ENCODE peak calls at places on chromosomes 13 and 19, in five cellular contexts. R is ovary, M is HFF-Myc, A is gastrocnemius medialis, D is AG10803. L is an unnamed sample.

GRCh38 chr13:83190020-83190419 is 692.3 kb downstream of the SLITRK1 start:
- DNase-seq in R (no peak), M (no peak), D (no peak), A (no peak), L (peak)

GRCh38 chr19:31037311-31037710 is 311.9 kb downstream of the TSHZ3 start:
- DNase-seq in R (peak), D (no peak), M (no peak), A (no peak), L (no peak)

GRCh38 chr19:33640773-33641172 is 19.0 kb downstream of the CHST8 start:
- DNase-seq in R (no peak), D (no peak), A (no peak), M (no peak), L (no peak)

GRCh38 chr19:50922316-50922853 is 11.2 kb upstream of the KLK4 start:
- DNase-seq in M (peak), D (peak), R (peak), A (peak), L (peak)

GRCh38 chr13:87527036-87527435 is 144.1 kb upstream of the SLITRK5 start:
- DNase-seq in M (no peak), D (no peak), A (no peak), R (no peak), L (no peak)

GRCh38 chr13:73138276-73138950 is 79.6 kb downstream of the KLF5 start:
- DNase-seq in M (no peak), A (no peak), D (peak), R (no peak), L (peak)

GRCh38 chr13:58181111-58181510 is 549.6 kb downstream of the PCDH17 start:
- DNase-seq in D (no peak), A (no peak), R (no peak), M (no peak), L (no peak)

GRCh38 chr13:86922936-86923335 is 748.2 kb upstream of the SLITRK5 start:
- DNase-seq in M (no peak), A (no peak), R (no peak), D (no peak), L (no peak)

GRCh38 chr13:33172400-33172799 is 113.2 kb downstream of the STARD13 start:
- DNase-seq in A (peak), R (no peak), M (no peak), D (no peak), L (peak)

GRCh38 chr13:68190826-68191225 is 960.7 kb upstream of the PCDH9 start:
- DNase-seq in D (no peak), A (no peak), M (no peak), R (no peak), L (peak)

GRCh38 chr19:8611890-8612806 is 1.6 kb upstream of the ADAMTS10 start:
- DNase-seq in M (no peak), A (peak), D (peak), R (peak), L (peak)

GRCh38 chr19:1032264-1032867 is 6.0 kb downstream of the CNN2 start:
- DNase-seq in M (no peak), D (no peak), R (no peak), A (no peak), L (no peak)

GRCh38 chr13:99421758-99422555 is 79.3 kb upstream of the TM9SF2 start:
- DNase-seq in A (no peak), R (peak), M (no peak), D (no peak), L (no peak)

GRCh38 chr13:52968074-52968700 is 60.4 kb upstream of the OLFM4 start:
- DNase-seq in M (peak), D (peak), A (peak), R (peak), L (peak)

GRCh38 chr19:13834308-13834790 is 39.1 kb downstream of the ZSWIM4 start:
- DNase-seq in D (peak), R (no peak), A (no peak), M (no peak), L (no peak)

GRCh38 chr13:113774177-113775107 is 15.4 kb downstream of the TMEM255B start:
- DNase-seq in D (peak), A (no peak), M (no peak), R (peak), L (peak)

GRCh38 chr19:32061304-32061703 is 284.1 kb upstream of the ZNF507 start:
- DNase-seq in M (no peak), A (no peak), R (no peak), D (no peak), L (no peak)

GRCh38 chr19:35710784-35711723 is 6.7 kb downstream of the ZBTB32 start:
- DNase-seq in A (no peak), D (no peak), M (no peak), R (no peak), L (no peak)

GRCh38 chr19:16417660-16418596 is 53.8 kb downstream of the EPS15L1 start:
- DNase-seq in A (no peak), R (peak), M (no peak), D (peak), L (peak)

GRCh38 chr19:55597493-55597892 is 1.8 kb downstream of the FIZ1 start:
- DNase-seq in D (no peak), M (no peak), A (no peak), R (peak), L (no peak)

GRCh38 chr13:43514326-43514725 is 272.4 kb downstream of the ENOX1 start:
- DNase-seq in D (no peak), R (no peak), M (no peak), A (no peak), L (no peak)

GRCh38 chr13:113786262-113786841 is 27.3 kb downstream of the TMEM255B start:
- DNase-seq in M (no peak), D (peak), R (no peak), A (no peak), L (peak)

GRCh38 chr13:100300708-100301107 is 211.8 kb downstream of the PCCA start:
- DNase-seq in M (no peak), D (no peak), A (no peak), R (no peak), L (no peak)

GRCh38 chr13:98447881-98448641 is 128.8 kb downstream of the STK24 start:
- DNase-seq in R (peak), M (no peak), D (peak), A (no peak), L (no peak)

GRCh38 chr19:2711937-2712205 is 9.3 kb downstream of the DIRAS1 start:
- DNase-seq in A (no peak), D (no peak), M (no peak), R (no peak), L (no peak)

GRCh38 chr19:45403781-45404556 is 900 bp downstream of the PPP1R13L start:
- DNase-seq in D (peak), A (no peak), R (peak), M (no peak), L (peak)

GRCh38 chr19:38949580-38950367 is 19.0 kb downstream of the MRPS12 start:
- DNase-seq in D (peak), A (peak), R (peak), M (no peak), L (peak)

GRCh38 chr13:96091164-96091931 is 1.4 kb downstream of the HS6ST3 start:
- DNase-seq in R (peak), D (no peak), M (no peak), A (no peak), L (no peak)

GRCh38 chr13:98842858-98843481 is 90.5 kb upstream of the SLC15A1 start:
- DNase-seq in A (peak), R (peak), M (peak), D (peak), L (peak)

GRCh38 chr19:16801599-16801998 is 27.6 kb upstream of the SIN3B start:
- DNase-seq in R (no peak), M (no peak), A (no peak), D (peak), L (peak)

GRCh38 chr13:78015782-78016181 is 97.2 kb upstream of the EDNRB start:
- DNase-seq in A (no peak), R (no peak), D (no peak), M (no peak), L (peak)

DNA sequence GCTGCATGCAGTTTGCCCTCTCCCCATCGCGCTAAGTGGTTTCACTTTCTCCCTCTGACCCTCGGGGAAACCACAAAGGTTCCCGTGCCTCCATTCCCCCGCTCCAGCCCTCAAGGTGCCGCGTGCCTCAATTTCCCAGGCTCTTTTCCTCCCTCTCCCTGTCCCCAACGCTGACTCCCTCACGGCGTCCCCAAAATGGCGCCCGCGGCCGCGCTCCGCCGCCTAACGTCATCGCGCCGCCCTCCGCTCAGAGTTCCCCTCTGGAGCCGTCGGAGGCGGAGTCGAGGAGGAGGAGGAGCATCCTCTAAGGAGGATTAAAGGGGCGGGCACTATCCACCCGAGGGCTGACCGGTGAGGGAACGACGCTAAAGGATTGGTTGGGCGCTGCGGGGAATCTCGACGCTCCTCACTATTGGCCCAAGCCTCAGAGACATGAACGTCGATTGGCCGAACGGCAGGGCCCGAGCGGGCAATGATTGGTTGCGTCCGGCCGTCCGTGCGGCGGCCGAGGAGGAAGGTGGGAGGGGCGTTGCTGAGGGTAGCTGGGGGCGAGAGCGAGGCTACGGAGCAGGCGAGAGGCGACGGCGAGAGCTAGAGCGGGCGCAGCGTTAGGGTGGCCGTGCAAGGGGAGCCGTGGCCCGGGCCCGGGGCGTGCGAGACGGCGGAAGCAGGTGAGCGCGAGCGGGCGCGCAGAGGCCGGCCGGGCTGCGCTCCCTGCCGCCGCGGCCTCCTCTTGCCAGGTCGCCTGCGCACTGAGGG is at the start of gene ZNF574:
- DNase-seq in A (peak), M (peak), R (peak), D (peak), L (peak)
- TF ChIP-seq CTCF in A (no peak), M (no peak), R (no peak), D (no peak), L (no peak)

DNA sequence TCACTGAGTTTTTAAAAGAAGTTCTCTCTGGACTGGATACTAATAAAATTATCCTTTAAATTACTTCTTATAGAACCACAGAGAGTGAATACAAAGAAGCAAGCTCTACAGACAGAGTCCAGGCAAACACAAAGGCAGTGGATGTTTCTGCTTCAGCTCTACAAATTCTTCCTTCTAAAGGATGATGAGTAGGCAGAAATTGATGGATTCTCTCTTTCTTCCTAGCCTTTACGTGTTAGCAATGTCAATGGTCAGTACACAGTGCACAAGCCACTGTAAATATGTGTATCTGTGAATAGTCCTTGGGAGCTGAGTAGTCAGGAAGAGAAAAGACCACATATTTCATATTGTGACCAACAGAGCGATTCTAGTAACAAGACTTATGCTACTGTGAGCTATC is 390.8 kb downstream of the TBC1D4 start:
- DNase-seq in D (no peak), R (no peak), A (no peak), M (no peak), L (no peak)
- H3K4me3 ChIP-seq in D (no peak), R (no peak), A (no peak), M (no peak), L (no peak)

DNA sequence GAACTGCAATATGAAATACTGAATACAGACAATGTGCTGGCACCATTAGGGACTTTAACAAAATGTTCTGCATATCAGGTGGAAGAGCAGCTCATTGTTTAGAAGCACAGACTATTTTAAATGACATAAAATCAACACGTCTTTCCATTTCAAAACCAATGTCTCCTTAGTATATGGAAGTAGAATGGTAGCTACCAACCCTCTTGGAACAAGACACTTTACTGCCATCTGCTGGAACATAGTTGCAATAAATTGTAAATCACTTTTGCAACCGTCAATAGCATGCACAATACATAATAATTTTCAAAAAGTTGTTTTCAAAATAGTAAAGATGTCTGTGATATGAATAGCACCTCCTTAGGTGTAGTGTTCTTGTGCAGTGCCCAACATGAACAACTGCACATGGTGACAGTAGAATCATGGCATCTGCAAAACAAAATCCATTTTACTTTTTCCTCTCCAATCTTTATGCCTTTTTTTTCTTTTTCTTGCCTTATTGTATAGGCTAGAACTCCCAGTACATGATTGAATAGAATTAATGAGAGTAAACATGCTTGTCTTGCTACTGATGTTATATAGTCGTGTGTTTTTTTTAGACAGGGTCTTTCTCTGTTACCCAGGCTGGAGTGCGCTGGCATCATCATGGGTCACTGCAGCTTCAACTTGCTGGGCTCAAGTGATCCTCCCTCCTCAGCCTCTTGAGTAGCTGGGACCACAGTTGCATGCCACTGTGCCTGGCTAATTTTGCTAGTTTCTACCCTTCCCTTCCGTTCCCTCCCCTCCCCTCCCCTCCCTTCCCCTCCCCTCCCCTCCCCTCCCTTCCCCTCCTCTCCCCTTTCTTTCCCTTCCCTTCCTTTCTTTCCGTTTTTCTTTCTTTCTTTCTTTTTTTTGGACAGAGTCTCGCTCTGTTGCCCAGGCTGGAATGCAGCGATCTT is 7.8 kb upstream of the LYPD5 start:
- DNase-seq in M (no peak), R (no peak), D (peak), A (no peak), L (peak)
- TF ChIP-seq CTCF in M (peak), R (no peak), D (peak), A (no peak), L (peak)

DNA sequence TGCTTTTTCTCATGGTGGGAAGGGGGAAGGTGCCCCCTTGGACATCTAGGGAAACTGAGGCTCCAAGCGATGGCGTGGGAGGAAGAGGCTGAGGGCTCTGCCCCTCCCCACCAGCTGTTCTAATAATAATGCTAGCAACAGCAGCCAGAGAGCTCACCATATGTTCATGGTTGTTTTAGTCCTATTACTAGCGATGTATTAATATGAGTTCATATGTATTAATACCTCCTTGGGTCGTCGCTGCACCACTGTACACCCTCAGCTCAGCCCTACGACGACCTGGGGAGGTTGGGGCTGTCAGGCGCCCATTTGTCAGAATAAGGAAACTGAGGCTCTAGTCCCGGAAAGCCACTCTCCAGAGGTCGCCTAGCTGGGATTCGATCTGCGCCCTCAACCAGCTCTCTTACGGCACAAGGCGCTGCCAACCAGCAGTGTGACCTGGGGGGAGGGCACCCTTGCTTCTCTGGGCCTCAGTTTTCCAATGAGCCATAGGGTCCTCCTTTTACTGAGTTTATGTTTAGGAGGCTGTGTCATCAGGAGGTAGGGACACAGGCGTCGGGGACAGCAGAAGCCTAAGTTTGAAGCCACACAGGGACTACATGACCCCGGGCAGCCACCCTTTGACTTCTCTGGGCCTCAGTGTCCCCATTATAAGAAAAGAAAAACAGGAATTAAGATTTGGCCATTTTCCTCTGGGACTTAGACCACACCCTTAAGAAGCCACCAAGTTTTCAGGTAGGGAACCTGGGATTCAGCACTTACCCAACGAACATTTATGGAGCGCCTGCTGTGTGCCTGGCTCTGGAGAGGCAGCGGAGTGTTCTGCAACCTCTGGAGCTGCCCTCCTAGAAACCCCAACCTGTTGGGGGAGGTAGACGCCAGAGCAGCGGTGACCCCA is 664 bp downstream of the MAST3 start:
- DNase-seq in M (no peak), R (no peak), A (no peak), D (no peak), L (no peak)
- H3K4me3 ChIP-seq in M (peak), R (peak), A (no peak), D (peak), L (peak)

GRCh38 chr19:46489445-46490272 is 6.0 kb downstream of the PNMA8B start:
- DNase-seq in A (no peak), M (no peak), D (peak), R (peak), L (peak)
- TF ChIP-seq CTCF in A (no peak), M (peak), D (peak), R (no peak), L (peak)

GRCh38 chr19:4516939-4517300 is 1.4 kb downstream of the PLIN4 start:
- DNase-seq in R (no peak), A (peak), M (no peak), D (no peak), L (no peak)

GRCh38 chr19:4519172-4519496 is 848 bp upstream of the PLIN4 start:
- DNase-seq in M (no peak), A (no peak), R (peak), D (no peak), L (no peak)

GRCh38 chr19:4518345-4519171 is at the start of gene PLIN4:
- DNase-seq in A (peak), R (peak), D (peak), M (no peak), L (peak)

GRCh38 chr19:4516199-4516938 is 1.9 kb downstream of the PLIN4 start:
- DNase-seq in R (no peak), M (no peak), A (peak), D (no peak), L (no peak)

DNA sequence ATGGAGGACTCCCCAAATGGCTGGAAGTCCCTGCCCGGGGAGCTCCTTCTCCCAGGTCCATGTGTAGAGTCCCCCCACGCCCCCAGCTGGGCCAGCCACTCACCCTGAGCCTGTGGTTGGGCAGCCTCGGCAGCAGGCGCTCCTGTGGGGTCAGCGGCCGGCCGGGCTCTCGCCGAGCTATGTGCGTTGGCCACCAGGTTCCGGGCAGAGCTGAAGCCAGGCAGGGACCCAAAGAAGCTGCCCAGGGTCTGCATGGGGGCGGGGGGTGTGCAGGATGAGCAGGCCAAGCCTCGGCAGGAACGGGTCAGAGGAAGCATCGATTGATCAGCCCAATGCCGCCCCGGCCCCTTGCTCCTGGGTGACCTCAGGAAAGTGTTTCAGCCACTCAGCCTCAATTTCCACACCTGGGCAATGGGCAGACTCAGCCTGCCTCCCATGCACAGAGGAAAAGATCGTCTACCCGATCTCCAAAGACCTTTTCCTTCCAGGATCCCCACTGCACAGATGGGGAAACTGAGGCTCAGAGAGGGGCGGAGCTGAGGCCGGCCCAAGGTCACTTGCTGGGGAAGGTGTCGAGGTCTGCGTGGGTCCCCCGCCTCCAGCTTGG is 732 bp downstream of the PLIN4 start:
- DNase-seq in A (no peak), M (no peak), D (no peak), R (peak), L (no peak)
- H3K4me3 ChIP-seq in A (peak), M (no peak), D (no peak), R (peak), L (no peak)

GRCh38 chr13:40340368-40341085 is 325.9 kb downstream of the FOXO1 start:
- DNase-seq in D (peak), R (no peak), M (no peak), A (no peak), L (peak)
- TF ChIP-seq CTCF in D (peak), R (no peak), M (peak), A (peak), L (peak)

GRCh38 chr19:49474545-49474930 is 523 bp downstream of the FLT3LG start:
- DNase-seq in A (no peak), M (no peak), D (no peak), R (no peak), L (no peak)
- H3K4me3 ChIP-seq in A (peak), M (peak), D (peak), R (peak), L (peak)